ENCODE peak calls at places on chromosomes 6 and 20, in six cellular contexts. One of them, this sample, is unnamed.

GRCh38 chr20:50196248-50196647 is 5.6 kb downstream of the CEBPB start:
- DNase-seq in ovary: no peak
- DNase-seq in upper lobe of right lung: no peak
- DNase-seq in foreskin fibroblast: no peak
- DNase-seq in HCT116: no peak
- DNase-seq in choroid plexus epithelial cell: no peak
- DNase-seq in this sample: no peak

GRCh38 chr6:163338671-163339405 is 75.7 kb upstream of the QKI start:
- DNase-seq in ovary: no peak
- DNase-seq in upper lobe of right lung: no peak
- DNase-seq in foreskin fibroblast: peak
- DNase-seq in HCT116: no peak
- DNase-seq in choroid plexus epithelial cell: peak
- DNase-seq in this sample: no peak

GRCh38 chr20:37686762-37687477 is 6.9 kb upstream of the CTNNBL1 start:
- DNase-seq in ovary: no peak
- DNase-seq in upper lobe of right lung: no peak
- DNase-seq in foreskin fibroblast: peak
- DNase-seq in HCT116: no peak
- DNase-seq in choroid plexus epithelial cell: peak
- DNase-seq in this sample: no peak

GRCh38 chr6:11222385-11223277 is 9.8 kb downstream of the NEDD9 start:
- DNase-seq in ovary: no peak
- DNase-seq in upper lobe of right lung: no peak
- DNase-seq in foreskin fibroblast: no peak
- DNase-seq in HCT116: no peak
- DNase-seq in choroid plexus epithelial cell: no peak
- DNase-seq in this sample: no peak

GRCh38 chr20:56249244-56249955 is 868 bp downstream of the MC3R start:
- DNase-seq in ovary: peak
- DNase-seq in upper lobe of right lung: no peak
- DNase-seq in foreskin fibroblast: no peak
- DNase-seq in HCT116: peak
- DNase-seq in choroid plexus epithelial cell: no peak
- DNase-seq in this sample: no peak

GRCh38 chr20:14142171-14142570 is 146.9 kb downstream of the MACROD2 start:
- DNase-seq in ovary: peak
- DNase-seq in upper lobe of right lung: no peak
- DNase-seq in foreskin fibroblast: peak
- DNase-seq in HCT116: peak
- DNase-seq in choroid plexus epithelial cell: peak
- DNase-seq in this sample: no peak

GRCh38 chr6:5379647-5380242 is 118.4 kb downstream of the FARS2 start:
- DNase-seq in ovary: no peak
- DNase-seq in upper lobe of right lung: no peak
- DNase-seq in foreskin fibroblast: peak
- DNase-seq in HCT116: peak
- DNase-seq in choroid plexus epithelial cell: peak
- DNase-seq in this sample: no peak

GRCh38 chr6:99802396-99803031 is 191.5 kb downstream of the MCHR2 start:
- DNase-seq in ovary: no peak
- DNase-seq in upper lobe of right lung: no peak
- DNase-seq in foreskin fibroblast: no peak
- DNase-seq in HCT116: no peak
- DNase-seq in choroid plexus epithelial cell: no peak
- DNase-seq in this sample: no peak

GRCh38 chr20:11328839-11329238 is 588.9 kb upstream of the BTBD3 start:
- DNase-seq in ovary: no peak
- DNase-seq in upper lobe of right lung: no peak
- DNase-seq in foreskin fibroblast: no peak
- DNase-seq in HCT116: no peak
- DNase-seq in choroid plexus epithelial cell: no peak
- DNase-seq in this sample: no peak

GRCh38 chr6:52403627-52404026 is 16.5 kb upstream of the EFHC1 start:
- DNase-seq in ovary: no peak
- DNase-seq in upper lobe of right lung: no peak
- DNase-seq in foreskin fibroblast: no peak
- DNase-seq in HCT116: no peak
- DNase-seq in choroid plexus epithelial cell: no peak
- DNase-seq in this sample: no peak

GRCh38 chr20:12345978-12346377 is 428.3 kb downstream of the BTBD3 start:
- DNase-seq in ovary: no peak
- DNase-seq in upper lobe of right lung: no peak
- DNase-seq in foreskin fibroblast: no peak
- DNase-seq in HCT116: no peak
- DNase-seq in choroid plexus epithelial cell: no peak
- DNase-seq in this sample: no peak

GRCh38 chr6:439681-440167 is 48.2 kb downstream of the IRF4 start:
- DNase-seq in ovary: no peak
- DNase-seq in upper lobe of right lung: no peak
- DNase-seq in foreskin fibroblast: peak
- DNase-seq in HCT116: no peak
- DNase-seq in choroid plexus epithelial cell: no peak
- DNase-seq in this sample: no peak

GRCh38 chr20:42430059-42430458 is 759.6 kb downstream of the PTPRT start:
- DNase-seq in ovary: no peak
- DNase-seq in upper lobe of right lung: no peak
- DNase-seq in foreskin fibroblast: no peak
- DNase-seq in HCT116: no peak
- DNase-seq in choroid plexus epithelial cell: no peak
- DNase-seq in this sample: no peak

GRCh38 chr6:162119349-162119748 is 608.2 kb downstream of the PRKN start:
- DNase-seq in ovary: no peak
- DNase-seq in upper lobe of right lung: no peak
- DNase-seq in foreskin fibroblast: peak
- DNase-seq in HCT116: no peak
- DNase-seq in choroid plexus epithelial cell: peak
- DNase-seq in this sample: no peak

GRCh38 chr20:62805365-62805710 is 703 bp downstream of the OGFR start:
- DNase-seq in ovary: no peak
- DNase-seq in upper lobe of right lung: no peak
- DNase-seq in foreskin fibroblast: peak
- DNase-seq in HCT116: no peak
- DNase-seq in choroid plexus epithelial cell: no peak
- DNase-seq in this sample: no peak

GRCh38 chr6:121765060-121765459 is 329.6 kb downstream of the GJA1 start:
- DNase-seq in ovary: no peak
- DNase-seq in upper lobe of right lung: no peak
- DNase-seq in foreskin fibroblast: peak
- DNase-seq in HCT116: no peak
- DNase-seq in choroid plexus epithelial cell: no peak
- DNase-seq in this sample: no peak

GRCh38 chr6:85129881-85130280 is 320.0 kb upstream of the NT5E start:
- DNase-seq in ovary: no peak
- DNase-seq in upper lobe of right lung: no peak
- DNase-seq in foreskin fibroblast: peak
- DNase-seq in HCT116: no peak
- DNase-seq in choroid plexus epithelial cell: peak
- DNase-seq in this sample: no peak

GRCh38 chr6:136740050-136740974 is 52.0 kb downstream of the MAP3K5 start:
- DNase-seq in ovary: no peak
- DNase-seq in upper lobe of right lung: no peak
- DNase-seq in foreskin fibroblast: peak
- DNase-seq in HCT116: no peak
- DNase-seq in choroid plexus epithelial cell: peak
- DNase-seq in this sample: no peak
- H3K4me3 ChIP-seq in ovary: no peak
- H3K4me3 ChIP-seq in upper lobe of right lung: no peak
- H3K4me3 ChIP-seq in foreskin fibroblast: no peak
- H3K4me3 ChIP-seq in HCT116: no peak
- H3K4me3 ChIP-seq in choroid plexus epithelial cell: no peak
- H3K4me3 ChIP-seq in this sample: peak

GRCh38 chr6:107550241-107550840 is 60.4 kb downstream of the SOBP start:
- DNase-seq in ovary: no peak
- DNase-seq in upper lobe of right lung: no peak
- DNase-seq in foreskin fibroblast: no peak
- DNase-seq in HCT116: no peak
- DNase-seq in choroid plexus epithelial cell: no peak
- DNase-seq in this sample: no peak
- H3K4me3 ChIP-seq in ovary: no peak
- H3K4me3 ChIP-seq in upper lobe of right lung: no peak
- H3K4me3 ChIP-seq in foreskin fibroblast: no peak
- H3K4me3 ChIP-seq in HCT116: no peak
- H3K4me3 ChIP-seq in choroid plexus epithelial cell: no peak
- H3K4me3 ChIP-seq in this sample: no peak

GRCh38 chr6:36599791-36600209 is 5.6 kb downstream of the SRSF3 start:
- DNase-seq in ovary: peak
- DNase-seq in upper lobe of right lung: peak
- DNase-seq in foreskin fibroblast: peak
- DNase-seq in HCT116: no peak
- DNase-seq in choroid plexus epithelial cell: peak
- DNase-seq in this sample: peak
- H3K4me3 ChIP-seq in ovary: peak
- H3K4me3 ChIP-seq in upper lobe of right lung: peak
- H3K4me3 ChIP-seq in foreskin fibroblast: peak
- H3K4me3 ChIP-seq in HCT116: no peak
- H3K4me3 ChIP-seq in choroid plexus epithelial cell: peak
- H3K4me3 ChIP-seq in this sample: peak

DNA sequence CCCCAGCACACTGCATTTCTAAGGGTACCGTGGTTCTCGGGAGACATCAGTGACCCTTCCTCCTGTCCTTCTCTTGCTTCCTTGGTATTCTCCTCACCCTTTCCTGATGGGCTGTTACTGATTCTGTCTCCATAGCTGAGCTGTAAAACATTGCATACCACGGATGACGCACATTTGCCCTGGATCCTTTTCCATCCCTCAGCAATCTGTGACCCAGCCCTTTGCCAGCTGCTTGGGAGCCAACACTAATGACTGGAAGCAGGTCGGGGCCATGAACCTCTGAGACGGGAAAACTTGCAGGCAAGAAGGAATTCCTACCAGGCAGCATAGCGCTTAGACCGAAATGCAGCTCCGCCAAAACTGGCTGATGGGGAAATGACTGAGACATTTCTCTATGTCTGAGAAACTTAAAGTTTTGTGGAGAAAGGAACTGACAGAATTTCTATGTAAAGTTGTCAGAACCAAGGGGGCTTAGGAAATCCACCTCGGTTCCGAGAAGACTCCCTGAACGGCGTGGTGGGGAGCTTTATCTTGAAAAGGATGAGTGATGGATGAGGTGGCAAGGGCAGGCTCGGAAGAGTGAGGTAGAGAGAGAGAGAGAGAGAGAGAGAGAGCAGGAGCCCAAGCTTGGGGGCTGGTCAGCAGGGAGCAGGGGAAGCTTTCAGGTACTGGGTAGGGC is 19.2 kb downstream of the TUBB2B start:
- DNase-seq in ovary: no peak
- DNase-seq in upper lobe of right lung: no peak
- DNase-seq in foreskin fibroblast: peak
- DNase-seq in HCT116: no peak
- DNase-seq in choroid plexus epithelial cell: peak
- DNase-seq in this sample: peak
- H3K4me3 ChIP-seq in ovary: no peak
- H3K4me3 ChIP-seq in upper lobe of right lung: no peak
- H3K4me3 ChIP-seq in foreskin fibroblast: peak
- H3K4me3 ChIP-seq in HCT116: no peak
- H3K4me3 ChIP-seq in choroid plexus epithelial cell: no peak
- H3K4me3 ChIP-seq in this sample: peak

DNA sequence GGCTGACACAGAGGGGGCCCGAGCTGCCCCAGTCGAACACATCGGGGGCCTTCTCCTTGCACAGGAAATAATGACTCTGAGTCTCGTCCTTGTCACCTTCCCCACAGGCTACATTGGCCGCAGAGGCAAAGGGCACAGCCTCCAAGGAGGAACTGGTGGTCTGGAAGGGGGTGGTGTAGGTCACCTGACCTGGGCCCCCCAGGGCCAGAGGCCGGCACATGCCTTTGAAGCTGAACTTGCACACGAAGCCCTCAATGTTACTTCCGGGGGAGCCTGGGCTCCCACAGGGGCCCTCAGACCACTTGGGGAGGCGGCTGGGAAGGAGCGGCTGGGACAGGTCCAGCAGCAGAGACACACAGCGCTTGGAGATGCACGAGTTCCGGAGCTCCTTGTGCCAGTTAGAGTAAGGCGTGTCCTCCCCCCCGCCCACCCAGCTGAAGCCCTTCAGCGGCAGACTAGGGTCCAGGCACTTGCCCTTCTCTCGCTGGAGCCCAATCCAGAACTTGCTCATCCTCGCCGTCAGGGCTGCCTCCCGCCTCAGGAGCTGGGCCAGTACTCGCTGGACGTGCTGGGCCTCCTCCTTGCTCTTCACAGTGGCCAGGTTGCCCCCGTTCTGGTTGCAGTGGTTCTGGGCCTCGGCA is 589 bp downstream of the CD93 start:
- DNase-seq in ovary: no peak
- DNase-seq in upper lobe of right lung: no peak
- DNase-seq in foreskin fibroblast: no peak
- DNase-seq in HCT116: no peak
- DNase-seq in choroid plexus epithelial cell: no peak
- DNase-seq in this sample: no peak
- H3K4me3 ChIP-seq in ovary: peak
- H3K4me3 ChIP-seq in upper lobe of right lung: peak
- H3K4me3 ChIP-seq in foreskin fibroblast: no peak
- H3K4me3 ChIP-seq in HCT116: no peak
- H3K4me3 ChIP-seq in choroid plexus epithelial cell: no peak
- H3K4me3 ChIP-seq in this sample: peak

DNA sequence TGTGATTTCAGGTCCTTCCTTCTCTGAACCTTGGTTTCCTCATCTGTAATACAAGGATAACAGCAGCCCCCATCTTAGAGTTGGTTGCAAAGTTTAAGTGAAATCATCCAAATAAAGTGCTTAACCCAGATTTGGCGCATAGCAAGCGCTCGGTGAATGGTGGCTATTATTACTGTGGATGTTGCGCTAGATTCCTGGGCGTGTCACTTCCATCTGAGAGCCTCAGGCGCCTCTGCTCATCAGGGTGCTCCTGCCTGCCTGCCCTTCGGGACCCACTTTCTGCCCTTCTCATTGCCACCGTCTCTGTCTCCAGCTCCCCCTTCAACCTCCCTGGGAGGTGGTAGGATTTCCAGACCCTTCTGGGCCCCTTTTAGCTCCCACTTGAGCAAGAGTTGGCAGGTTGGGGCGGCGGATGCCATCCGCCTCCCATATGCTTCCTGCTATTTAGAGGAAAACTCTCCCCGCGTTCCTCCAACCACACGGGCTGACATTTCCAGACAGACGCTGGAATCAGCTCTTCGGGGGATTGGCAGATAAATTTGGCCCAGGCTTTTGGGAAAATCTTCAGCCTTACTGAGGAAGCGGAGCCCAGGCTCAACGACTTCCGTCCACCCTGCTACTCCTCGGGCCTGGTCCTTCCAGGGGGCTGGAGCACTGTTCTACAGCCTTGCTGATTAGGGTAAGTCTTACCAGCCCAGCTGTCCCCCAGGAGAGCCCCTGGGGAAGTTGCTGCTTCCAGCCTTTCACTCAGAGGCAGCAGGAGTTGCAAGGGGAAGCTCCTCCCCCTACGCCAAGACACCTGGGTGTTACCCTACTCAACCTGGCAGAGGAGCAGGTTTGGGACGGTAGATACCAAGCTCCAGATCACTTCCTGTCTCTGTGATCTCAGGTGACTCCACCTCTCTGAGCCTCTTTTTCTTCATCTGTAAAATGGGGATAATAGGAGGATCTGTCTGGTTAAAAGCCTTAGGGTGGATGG is 71.5 kb downstream of the DLGAP4 start:
- DNase-seq in ovary: no peak
- DNase-seq in upper lobe of right lung: no peak
- DNase-seq in foreskin fibroblast: no peak
- DNase-seq in HCT116: no peak
- DNase-seq in choroid plexus epithelial cell: no peak
- DNase-seq in this sample: no peak
- H3K4me3 ChIP-seq in ovary: no peak
- H3K4me3 ChIP-seq in upper lobe of right lung: no peak
- H3K4me3 ChIP-seq in foreskin fibroblast: no peak
- H3K4me3 ChIP-seq in HCT116: no peak
- H3K4me3 ChIP-seq in choroid plexus epithelial cell: no peak
- H3K4me3 ChIP-seq in this sample: no peak

This sample was measured in ascending aorta.